ENCODE peak calls at places on chromosomes 6 and 20, in five cellular contexts. W is stimulated activated CD4-positive, alpha-beta T cell treated with anti-CD3 and anti-CD28 coated beads, Interleukin-15, amount 100 ng/mL, for 1 hour; U is mesendoderm; D is GM04503; P is neural progenitor cell. X is an unnamed sample.

GRCh38 chr6:56046576-56046975 is 171.2 kb upstream of the BMP5 start:
- DNase-seq in W (no peak), U (no peak), D (peak), P (no peak), X (peak)

GRCh38 chr6:54493138-54493537 is 184.9 kb downstream of the TINAG start:
- DNase-seq in W (no peak), U (peak), D (peak), P (no peak), X (peak)

GRCh38 chr6:157823001-157823522 is at the start of gene SNX9:
- DNase-seq in W (peak), U (peak), D (no peak), P (peak), X (peak)

GRCh38 chr6:119138906-119139541 is 60.6 kb upstream of the FAM184A start:
- DNase-seq in W (no peak), U (no peak), D (no peak), P (no peak), X (no peak)

GRCh38 chr6:163367388-163368183 is 46.9 kb upstream of the QKI start:
- DNase-seq in W (no peak), U (no peak), D (no peak), P (no peak), X (peak)

GRCh38 chr20:46186210-46186609 is 68.1 kb downstream of the CD40 start:
- DNase-seq in W (no peak), U (no peak), D (no peak), P (no peak), X (no peak)

GRCh38 chr6:137297887-137298286 is 78.7 kb upstream of the IFNGR1 start:
- DNase-seq in W (no peak), U (peak), D (no peak), P (peak), X (peak)

GRCh38 chr20:20010639-20011500 is 6.3 kb upstream of the NAA20 start:
- DNase-seq in W (no peak), U (no peak), D (peak), P (no peak), X (no peak)

GRCh38 chr20:884983-885952 is 30.9 kb downstream of the ANGPT4 start:
- DNase-seq in W (no peak), U (peak), D (no peak), P (peak), X (peak)

GRCh38 chr6:54083301-54083700 is 27.9 kb upstream of the MLIP start:
- DNase-seq in W (no peak), U (no peak), D (no peak), P (no peak), X (no peak)

GRCh38 chr20:57871237-57871632 is 161.4 kb upstream of the PMEPA1 start:
- DNase-seq in W (no peak), U (no peak), D (no peak), P (no peak), X (no peak)

GRCh38 chr6:45630314-45630713 is 252.6 kb upstream of the SUPT3H start:
- DNase-seq in W (no peak), U (no peak), D (no peak), P (no peak), X (no peak)

GRCh38 chr20:57657537-57658446 is 37.6 kb upstream of the ZBP1 start:
- DNase-seq in W (no peak), U (no peak), D (no peak), P (no peak), X (peak)

GRCh38 chr20:54643761-54644160 is 168.4 kb downstream of the DOK5 start:
- DNase-seq in W (no peak), U (no peak), D (peak), P (no peak), X (peak)

GRCh38 chr20:62569615-62570014 is 72.7 kb upstream of the SLCO4A1 start:
- DNase-seq in W (no peak), U (no peak), D (no peak), P (no peak), X (no peak)

GRCh38 chr20:38406476-38406875 is 28.7 kb downstream of the SNHG17 start:
- DNase-seq in W (no peak), U (no peak), D (no peak), P (no peak), X (no peak)

GRCh38 chr6:159529820-159530405 is 163.1 kb downstream of the SOD2 start:
- DNase-seq in W (no peak), U (no peak), D (no peak), P (no peak), X (no peak)

GRCh38 chr6:139378882-139379341 is 4.5 kb upstream of the CITED2 start:
- DNase-seq in W (no peak), U (peak), D (no peak), P (no peak), X (peak)

GRCh38 chr6:109874086-109874485 is 104.0 kb upstream of the GPR6 start:
- DNase-seq in W (no peak), U (no peak), D (no peak), P (no peak), X (no peak)

GRCh38 chr6:19413323-19413722 is 423.8 kb upstream of the ID4 start:
- DNase-seq in W (no peak), U (no peak), D (peak), P (no peak), X (peak)

GRCh38 chr6:25278914-25279747 is at the start of gene CARMIL1:
- DNase-seq in W (peak), U (peak), D (no peak), P (peak), X (peak)

GRCh38 chr6:134173936-134174789 is 121.7 kb upstream of the SLC2A12 start:
- DNase-seq in W (peak), U (peak), D (no peak), P (peak), X (peak)